ENCODE peak calls at places on chromosomes 7 and 10, in eight cellular contexts. E is RWPE1, Z is caudate nucleus, W is upper lobe of left lung, J is A549, N is Peyer's patch, B is tibial nerve, O is WERI-Rb-1. H is an unnamed sample.
A peak's percentile ranks its signal among the peaks of the same experiment; 100 is the strongest.

GRCh38 chr10:89086801-89087513 is 96.4 kb downstream of the FAS start:
- DNase-seq in B (peak; percentile 56), N (peak; percentile 78), W (peak; percentile 68), E (no peak), Z (no peak), J (peak; percentile 6), O (no peak), H (no peak)

GRCh38 chr10:966466-967235 is 21.6 kb upstream of the GTPBP4 start:
- DNase-seq in B (no peak), Z (no peak), E (no peak), J (no peak), W (no peak), O (no peak), N (peak; percentile 24), H (no peak)

GRCh38 chr7:24654305-24654704 is 81.1 kb downstream of the PALS2 start:
- DNase-seq in O (no peak), E (no peak), W (no peak), B (no peak), Z (no peak), N (no peak), J (no peak), H (no peak)

GRCh38 chr7:151756076-151756731 is 120.7 kb downstream of the PRKAG2 start:
- DNase-seq in O (no peak), B (no peak), E (peak; percentile 46), N (peak; percentile 63), J (no peak), W (peak; percentile 54), Z (no peak), H (no peak)

GRCh38 chr7:111082351-111082750 is 8.6 kb upstream of the LRRN3 start:
- DNase-seq in W (no peak), B (no peak), E (no peak), N (no peak), Z (no peak), O (no peak), J (no peak), H (no peak)

GRCh38 chr7:94182066-94182465 is 177.9 kb upstream of the BET1 start:
- DNase-seq in W (no peak), J (peak; percentile 61), O (no peak), B (no peak), Z (no peak), N (no peak), E (no peak), H (no peak)

GRCh38 chr7:81846398-81846797 is 76.6 kb upstream of the HGF start:
- DNase-seq in Z (no peak), N (peak; percentile 46), E (no peak), B (no peak), W (peak; percentile 52), J (peak; percentile 10), O (no peak), H (peak; percentile 1)

GRCh38 chr10:79404231-79404609 is 41.2 kb downstream of the ZCCHC24 start:
- DNase-seq in O (no peak), W (no peak), N (peak; percentile 62), B (peak; percentile 66), J (no peak), E (no peak), Z (no peak), H (no peak)

GRCh38 chr10:6916601-6917000 is 336.5 kb upstream of the PRKCQ start:
- DNase-seq in B (no peak), J (no peak), Z (no peak), W (no peak), O (no peak), E (no peak), N (no peak), H (no peak)

GRCh38 chr7:90412458-90413184 is 9.4 kb downstream of the CLDN12 start:
- DNase-seq in J (peak; percentile 50), O (peak; percentile 44), N (peak; percentile 79), Z (no peak), W (peak; percentile 37), E (peak; percentile 8), B (no peak), H (no peak)

GRCh38 chr10:131896403-131896802 is 4.4 kb upstream of the PPP2R2D start:
- DNase-seq in Z (no peak), W (no peak), O (no peak), B (no peak), J (no peak), N (no peak), E (no peak), H (no peak)

GRCh38 chr10:3339531-3339950 is 167.0 kb upstream of the PITRM1 start:
- DNase-seq in O (no peak), N (no peak), Z (no peak), B (no peak), J (no peak), W (no peak), E (no peak), H (no peak)

GRCh38 chr10:50367732-50368131 is 116.4 kb upstream of the ASAH2 start:
- DNase-seq in O (peak; percentile 7), Z (no peak), J (peak; percentile 58), W (no peak), N (no peak), E (no peak), B (no peak), H (no peak)

DNA sequence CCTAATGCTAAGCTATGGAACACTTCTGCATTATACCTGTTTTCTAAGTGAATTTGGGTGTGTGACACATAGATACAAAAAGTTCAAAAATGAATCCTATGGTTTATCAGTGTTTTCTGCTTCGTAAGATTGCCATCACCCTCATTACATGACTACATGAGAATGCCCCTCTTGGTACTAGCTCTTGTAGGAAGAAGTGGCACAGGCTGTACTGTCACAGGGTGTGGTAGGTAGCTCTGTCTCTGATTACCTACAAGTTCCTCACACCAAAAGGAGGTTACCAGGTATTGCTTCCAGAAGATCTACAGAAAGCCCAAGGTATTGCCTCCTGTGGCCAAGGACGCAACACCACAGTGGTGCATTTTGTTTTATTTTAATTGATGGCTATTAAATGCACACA is 6.4 kb downstream of the OPTN start:
- DNase-seq in O (no peak), B (no peak), W (no peak), N (no peak), J (no peak), E (no peak), Z (no peak), H (no peak)
- H3K27ac ChIP-seq in O (no peak overlapping the region), B (no peak overlapping the region), W (no peak overlapping the region), N (peak overlapping the region; percentile 93), J (no peak overlapping the region), E (no peak overlapping the region), Z (no peak overlapping the region), H (no peak overlapping the region)

GRCh38 chr7:158815471-158816128 is 13.7 kb downstream of the ESYT2 start:
- DNase-seq in N (no peak), Z (no peak), J (no peak), E (no peak), W (no peak), B (no peak), O (no peak), H (no peak)

GRCh38 chr7:158815046-158815445 is 14.3 kb downstream of the ESYT2 start:
- DNase-seq in E (no peak), J (no peak), Z (no peak), N (no peak), B (no peak), O (no peak), W (no peak), H (no peak)

GRCh38 chr7:158812684-158813083 is 16.6 kb downstream of the ESYT2 start:
- DNase-seq in E (no peak), J (no peak), O (no peak), B (no peak), W (no peak), N (peak; percentile 80), Z (no peak), H (no peak)

GRCh38 chr7:158816271-158816670 is 13.0 kb downstream of the ESYT2 start:
- DNase-seq in E (no peak), Z (no peak), N (no peak), W (no peak), O (no peak), B (no peak), J (no peak), H (no peak)

DNA sequence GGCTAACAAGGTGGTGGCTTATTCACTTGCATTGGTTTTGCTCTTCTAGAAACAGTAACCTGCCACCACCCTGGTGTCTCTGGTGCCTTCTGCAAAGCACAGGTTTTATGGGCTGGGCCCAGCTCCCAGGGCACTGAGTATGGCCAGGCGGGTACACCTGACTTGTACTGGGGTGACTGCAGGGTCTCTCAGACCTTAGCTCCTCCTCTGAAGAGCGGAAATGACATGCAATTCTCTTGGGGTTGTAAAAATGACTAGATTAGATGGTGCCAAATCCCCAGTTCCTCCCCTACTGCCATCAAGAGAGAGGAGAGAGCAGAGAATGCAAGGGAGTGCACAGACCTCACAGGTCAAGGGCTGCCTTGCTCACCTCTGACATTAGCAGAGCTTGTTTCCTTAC is 14.7 kb downstream of the ESYT2 start:
- DNase-seq in W (no peak), N (no peak), J (no peak), O (no peak), B (no peak), E (no peak), Z (no peak), H (no peak)
- H3K27ac ChIP-seq in W (peak overlapping the region; percentile 30), N (peak overlapping the region; percentile 97), J (peak overlapping the region; percentile 75), O (no peak overlapping the region), B (peak overlapping the region; percentile 91), E (peak overlapping the region; percentile 55), Z (no peak overlapping the region), H (no peak overlapping the region)

DNA sequence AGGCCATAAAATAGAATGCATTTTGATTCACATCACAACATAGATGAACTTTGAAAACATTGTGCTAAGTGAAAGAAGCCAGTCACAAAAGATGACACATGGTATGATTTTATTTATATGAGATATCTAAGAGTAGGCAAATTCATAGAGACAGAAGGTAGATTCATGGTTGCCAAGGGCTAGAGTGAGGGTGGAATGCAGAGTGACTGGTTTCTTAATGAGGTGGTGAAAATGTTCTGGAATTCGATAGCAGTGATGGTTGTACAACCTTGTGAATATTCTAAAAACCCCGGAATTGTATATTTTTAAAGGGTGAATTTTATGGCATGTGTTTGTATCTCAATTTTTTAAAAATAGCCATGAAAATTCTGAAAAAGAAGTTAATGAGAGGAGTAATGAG is 42.9 kb downstream of the ABCB4 start:
- DNase-seq in Z (no peak), N (no peak), J (no peak), B (no peak), O (no peak), W (no peak), E (no peak), H (no peak)
- H3K27ac ChIP-seq in Z (no peak overlapping the region), N (no peak overlapping the region), J (no peak overlapping the region), B (no peak overlapping the region), O (no peak overlapping the region), W (no peak overlapping the region), E (no peak overlapping the region), H (no peak overlapping the region)

GRCh38 chr7:30906014-30906413 is 5.6 kb upstream of the AQP1 start:
- DNase-seq in Z (no peak), E (peak; percentile 50), W (peak; percentile 89), O (no peak), N (no peak), J (no peak), B (no peak), H (no peak)

GRCh38 chr7:30907527-30908267 is 4.0 kb upstream of the AQP1 start:
- DNase-seq in J (no peak), B (no peak), W (peak; percentile 77), E (no peak), Z (no peak), N (no peak), O (no peak), H (no peak)

GRCh38 chr7:30908681-30909080 is 3.0 kb upstream of the AQP1 start:
- DNase-seq in J (no peak), Z (no peak), B (no peak), N (no peak), E (no peak), W (no peak), O (no peak), H (no peak)

GRCh38 chr7:30905078-30906012 is 6.3 kb upstream of the AQP1 start:
- DNase-seq in B (no peak), O (no peak), E (no peak), J (no peak), Z (no peak), W (peak; percentile 71), N (no peak), H (no peak)

GRCh38 chr7:30906520-30907240 is 5.0 kb upstream of the AQP1 start:
- DNase-seq in Z (no peak), J (no peak), N (no peak), W (no peak), O (peak; percentile 53), B (no peak), E (peak; percentile 27), H (no peak)
- H3K27ac ChIP-seq in Z (no peak overlapping the region), J (no peak overlapping the region), N (no peak overlapping the region), W (peak overlapping the region; percentile 81), O (no peak overlapping the region), B (peak overlapping the region; percentile 77), E (peak overlapping the region; percentile 57), H (no peak overlapping the region)